ENCODE peak calls at places on chromosomes 11 and 22, in six cellular contexts. One of them, this sample, is unnamed.

GRCh38 chr11:73269353-73270088 is 2.6 kb upstream of the P2RY6 start:
- DNase-seq in NAMALWA: no peak
- DNase-seq in epithelial cell of esophagus: peak; percentile 38
- DNase-seq in stimulated activated CD8-positive, alpha-beta memory T cell treated with anti-CD3 and anti-CD28 coated beads, Interleukin-12 subunit alpha, Interleukin-12 subunit beta, amount 100 ng/mL, for 1 hour: no peak
- DNase-seq in ureter: peak; percentile 53
- DNase-seq in activated T-helper 1 cell treated with anti-CD3 and anti-CD28 coated beads, Interleukin-12 subunit alpha, Interleukin-12 subunit beta, Interleukin-2, Interleukin-4 antibody, amounts not matched to agents 30 ng/mL and 10 ng/mL and 1 ng/mL, durations not matched to agents 14 hours and 24 hours and 36 hours: no peak
- DNase-seq in this sample: peak; percentile 55

GRCh38 chr11:66289548-66290331 is 797 bp upstream of the YIF1A start:
- DNase-seq in stimulated activated CD8-positive, alpha-beta memory T cell treated with anti-CD3 and anti-CD28 coated beads, Interleukin-12 subunit alpha, Interleukin-12 subunit beta, amount 100 ng/mL, for 1 hour: peak; percentile 50
- DNase-seq in ureter: no peak
- DNase-seq in epithelial cell of esophagus: no peak
- DNase-seq in activated T-helper 1 cell treated with anti-CD3 and anti-CD28 coated beads, Interleukin-12 subunit alpha, Interleukin-12 subunit beta, Interleukin-2, Interleukin-4 antibody, amounts not matched to agents 30 ng/mL and 10 ng/mL and 1 ng/mL, durations not matched to agents 14 hours and 24 hours and 36 hours: peak; percentile 78
- DNase-seq in NAMALWA: no peak
- DNase-seq in this sample: peak; percentile 79

GRCh38 chr11:47185305-47186075 is 744 bp downstream of the PACSIN3 start:
- DNase-seq in stimulated activated CD8-positive, alpha-beta memory T cell treated with anti-CD3 and anti-CD28 coated beads, Interleukin-12 subunit alpha, Interleukin-12 subunit beta, amount 100 ng/mL, for 1 hour: no peak
- DNase-seq in ureter: peak; percentile 64
- DNase-seq in NAMALWA: no peak
- DNase-seq in epithelial cell of esophagus: peak; percentile 74
- DNase-seq in activated T-helper 1 cell treated with anti-CD3 and anti-CD28 coated beads, Interleukin-12 subunit alpha, Interleukin-12 subunit beta, Interleukin-2, Interleukin-4 antibody, amounts not matched to agents 30 ng/mL and 10 ng/mL and 1 ng/mL, durations not matched to agents 14 hours and 24 hours and 36 hours: no peak
- DNase-seq in this sample: peak; percentile 87

GRCh38 chr11:774873-775592 is 2.3 kb downstream of the GATD1 start:
- DNase-seq in epithelial cell of esophagus: peak; percentile 76
- DNase-seq in ureter: no peak
- DNase-seq in activated T-helper 1 cell treated with anti-CD3 and anti-CD28 coated beads, Interleukin-12 subunit alpha, Interleukin-12 subunit beta, Interleukin-2, Interleukin-4 antibody, amounts not matched to agents 30 ng/mL and 10 ng/mL and 1 ng/mL, durations not matched to agents 14 hours and 24 hours and 36 hours: no peak
- DNase-seq in stimulated activated CD8-positive, alpha-beta memory T cell treated with anti-CD3 and anti-CD28 coated beads, Interleukin-12 subunit alpha, Interleukin-12 subunit beta, amount 100 ng/mL, for 1 hour: no peak
- DNase-seq in NAMALWA: no peak
- DNase-seq in this sample: no peak

GRCh38 chr11:127651175-127651887 is 650.8 kb upstream of the KIRREL3 start:
- DNase-seq in stimulated activated CD8-positive, alpha-beta memory T cell treated with anti-CD3 and anti-CD28 coated beads, Interleukin-12 subunit alpha, Interleukin-12 subunit beta, amount 100 ng/mL, for 1 hour: no peak
- DNase-seq in NAMALWA: no peak
- DNase-seq in epithelial cell of esophagus: peak; percentile 16
- DNase-seq in ureter: no peak
- DNase-seq in activated T-helper 1 cell treated with anti-CD3 and anti-CD28 coated beads, Interleukin-12 subunit alpha, Interleukin-12 subunit beta, Interleukin-2, Interleukin-4 antibody, amounts not matched to agents 30 ng/mL and 10 ng/mL and 1 ng/mL, durations not matched to agents 14 hours and 24 hours and 36 hours: no peak
- DNase-seq in this sample: no peak

GRCh38 chr11:33952805-33953204 is 60.9 kb upstream of the LMO2 start:
- DNase-seq in NAMALWA: no peak
- DNase-seq in stimulated activated CD8-positive, alpha-beta memory T cell treated with anti-CD3 and anti-CD28 coated beads, Interleukin-12 subunit alpha, Interleukin-12 subunit beta, amount 100 ng/mL, for 1 hour: no peak
- DNase-seq in epithelial cell of esophagus: no peak
- DNase-seq in activated T-helper 1 cell treated with anti-CD3 and anti-CD28 coated beads, Interleukin-12 subunit alpha, Interleukin-12 subunit beta, Interleukin-2, Interleukin-4 antibody, amounts not matched to agents 30 ng/mL and 10 ng/mL and 1 ng/mL, durations not matched to agents 14 hours and 24 hours and 36 hours: no peak
- DNase-seq in ureter: no peak
- DNase-seq in this sample: no peak

GRCh38 chr22:45757068-45757467 is 85.4 kb downstream of the ATXN10 start:
- DNase-seq in epithelial cell of esophagus: no peak
- DNase-seq in NAMALWA: no peak
- DNase-seq in stimulated activated CD8-positive, alpha-beta memory T cell treated with anti-CD3 and anti-CD28 coated beads, Interleukin-12 subunit alpha, Interleukin-12 subunit beta, amount 100 ng/mL, for 1 hour: no peak
- DNase-seq in ureter: no peak
- DNase-seq in activated T-helper 1 cell treated with anti-CD3 and anti-CD28 coated beads, Interleukin-12 subunit alpha, Interleukin-12 subunit beta, Interleukin-2, Interleukin-4 antibody, amounts not matched to agents 30 ng/mL and 10 ng/mL and 1 ng/mL, durations not matched to agents 14 hours and 24 hours and 36 hours: no peak
- DNase-seq in this sample: peak; percentile 5

GRCh38 chr11:122668562-122669090 is 13.1 kb downstream of the UBASH3B start:
- DNase-seq in ureter: no peak
- DNase-seq in epithelial cell of esophagus: peak; percentile 65
- DNase-seq in stimulated activated CD8-positive, alpha-beta memory T cell treated with anti-CD3 and anti-CD28 coated beads, Interleukin-12 subunit alpha, Interleukin-12 subunit beta, amount 100 ng/mL, for 1 hour: no peak
- DNase-seq in activated T-helper 1 cell treated with anti-CD3 and anti-CD28 coated beads, Interleukin-12 subunit alpha, Interleukin-12 subunit beta, Interleukin-2, Interleukin-4 antibody, amounts not matched to agents 30 ng/mL and 10 ng/mL and 1 ng/mL, durations not matched to agents 14 hours and 24 hours and 36 hours: no peak
- DNase-seq in NAMALWA: peak; percentile 32
- DNase-seq in this sample: no peak

GRCh38 chr11:113341388-113342165 is 27.2 kb downstream of the TTC12 start:
- DNase-seq in ureter: peak; percentile 56
- DNase-seq in stimulated activated CD8-positive, alpha-beta memory T cell treated with anti-CD3 and anti-CD28 coated beads, Interleukin-12 subunit alpha, Interleukin-12 subunit beta, amount 100 ng/mL, for 1 hour: no peak
- DNase-seq in NAMALWA: no peak
- DNase-seq in epithelial cell of esophagus: no peak
- DNase-seq in activated T-helper 1 cell treated with anti-CD3 and anti-CD28 coated beads, Interleukin-12 subunit alpha, Interleukin-12 subunit beta, Interleukin-2, Interleukin-4 antibody, amounts not matched to agents 30 ng/mL and 10 ng/mL and 1 ng/mL, durations not matched to agents 14 hours and 24 hours and 36 hours: no peak
- DNase-seq in this sample: peak; percentile 78

GRCh38 chr11:118436639-118437045 is 350 bp downstream of the KMT2A start:
- DNase-seq in stimulated activated CD8-positive, alpha-beta memory T cell treated with anti-CD3 and anti-CD28 coated beads, Interleukin-12 subunit alpha, Interleukin-12 subunit beta, amount 100 ng/mL, for 1 hour: no peak
- DNase-seq in activated T-helper 1 cell treated with anti-CD3 and anti-CD28 coated beads, Interleukin-12 subunit alpha, Interleukin-12 subunit beta, Interleukin-2, Interleukin-4 antibody, amounts not matched to agents 30 ng/mL and 10 ng/mL and 1 ng/mL, durations not matched to agents 14 hours and 24 hours and 36 hours: no peak
- DNase-seq in epithelial cell of esophagus: peak; percentile 36
- DNase-seq in ureter: peak; percentile 51
- DNase-seq in NAMALWA: peak; percentile 57
- DNase-seq in this sample: peak; percentile 20

GRCh38 chr22:31210830-31211503 is 1.1 kb upstream of the LIMK2 start:
- DNase-seq in activated T-helper 1 cell treated with anti-CD3 and anti-CD28 coated beads, Interleukin-12 subunit alpha, Interleukin-12 subunit beta, Interleukin-2, Interleukin-4 antibody, amounts not matched to agents 30 ng/mL and 10 ng/mL and 1 ng/mL, durations not matched to agents 14 hours and 24 hours and 36 hours: no peak
- DNase-seq in ureter: peak; percentile 64
- DNase-seq in NAMALWA: peak; percentile 54
- DNase-seq in stimulated activated CD8-positive, alpha-beta memory T cell treated with anti-CD3 and anti-CD28 coated beads, Interleukin-12 subunit alpha, Interleukin-12 subunit beta, amount 100 ng/mL, for 1 hour: no peak
- DNase-seq in epithelial cell of esophagus: no peak
- DNase-seq in this sample: no peak